ENCODE peak calls at places on chromosomes 2 and 18, in six cellular contexts. One of them, this sample, is unnamed.

GRCh38 chr2:70469961-70470360 is 83.7 kb downstream of the TGFA start:
- DNase-seq in GM13976: no peak
- DNase-seq in CD8-positive, alpha-beta T cell: no peak
- DNase-seq in foreskin fibroblast: no peak
- DNase-seq in ovary: no peak
- DNase-seq in lower leg skin: no peak
- DNase-seq in this sample: no peak

GRCh38 chr2:152465541-152465940 is 130.6 kb downstream of the FMNL2 start:
- DNase-seq in GM13976: no peak
- DNase-seq in CD8-positive, alpha-beta T cell: no peak
- DNase-seq in foreskin fibroblast: peak; percentile 37
- DNase-seq in ovary: no peak
- DNase-seq in lower leg skin: no peak
- DNase-seq in this sample: no peak

GRCh38 chr2:43144265-43144664 is 82.1 kb downstream of the ZFP36L2 start:
- DNase-seq in GM13976: no peak
- DNase-seq in CD8-positive, alpha-beta T cell: no peak
- DNase-seq in foreskin fibroblast: peak; percentile 51
- DNase-seq in ovary: no peak
- DNase-seq in lower leg skin: no peak
- DNase-seq in this sample: no peak

GRCh38 chr2:127541849-127542630 is 6.6 kb downstream of the MYO7B start:
- DNase-seq in GM13976: no peak
- DNase-seq in CD8-positive, alpha-beta T cell: no peak
- DNase-seq in foreskin fibroblast: no peak
- DNase-seq in ovary: peak; percentile 36
- DNase-seq in lower leg skin: no peak
- DNase-seq in this sample: no peak

GRCh38 chr2:136006658-136007057 is 21.2 kb upstream of the DARS1 start:
- DNase-seq in GM13976: no peak
- DNase-seq in CD8-positive, alpha-beta T cell: no peak
- DNase-seq in foreskin fibroblast: peak; percentile 45
- DNase-seq in ovary: no peak
- DNase-seq in lower leg skin: no peak
- DNase-seq in this sample: no peak

GRCh38 chr2:9949239-9949991 is 2.1 kb upstream of the GRHL1 start:
- DNase-seq in GM13976: no peak
- DNase-seq in CD8-positive, alpha-beta T cell: no peak
- DNase-seq in foreskin fibroblast: no peak
- DNase-seq in ovary: no peak
- DNase-seq in lower leg skin: no peak
- DNase-seq in this sample: no peak

GRCh38 chr2:187698374-187699110 is 144.3 kb upstream of the TFPI start:
- DNase-seq in GM13976: no peak
- DNase-seq in CD8-positive, alpha-beta T cell: no peak
- DNase-seq in foreskin fibroblast: no peak
- DNase-seq in ovary: no peak
- DNase-seq in lower leg skin: no peak
- DNase-seq in this sample: no peak

GRCh38 chr2:202039278-202040100 is 5.8 kb downstream of the FZD7 start:
- DNase-seq in GM13976: no peak
- DNase-seq in CD8-positive, alpha-beta T cell: no peak
- DNase-seq in foreskin fibroblast: no peak
- DNase-seq in ovary: no peak
- DNase-seq in lower leg skin: no peak
- DNase-seq in this sample: no peak

GRCh38 chr2:66985901-66986300 is 411.2 kb upstream of the ETAA1 start:
- DNase-seq in GM13976: no peak
- DNase-seq in CD8-positive, alpha-beta T cell: no peak
- DNase-seq in foreskin fibroblast: no peak
- DNase-seq in ovary: no peak
- DNase-seq in lower leg skin: no peak
- DNase-seq in this sample: no peak

GRCh38 chr2:205427112-205427511 is 255.2 kb upstream of the NRP2 start:
- DNase-seq in GM13976: no peak
- DNase-seq in CD8-positive, alpha-beta T cell: no peak
- DNase-seq in foreskin fibroblast: peak; percentile 81
- DNase-seq in ovary: no peak
- DNase-seq in lower leg skin: no peak
- DNase-seq in this sample: no peak

GRCh38 chr18:5885337-5885736 is 10.0 kb downstream of the TMEM200C start:
- DNase-seq in GM13976: no peak
- DNase-seq in CD8-positive, alpha-beta T cell: no peak
- DNase-seq in foreskin fibroblast: no peak
- DNase-seq in ovary: no peak
- DNase-seq in lower leg skin: no peak
- DNase-seq in this sample: no peak

GRCh38 chr2:211564441-211564840 is 974.2 kb downstream of the ERBB4 start:
- DNase-seq in GM13976: no peak
- DNase-seq in CD8-positive, alpha-beta T cell: no peak
- DNase-seq in foreskin fibroblast: no peak
- DNase-seq in ovary: no peak
- DNase-seq in lower leg skin: no peak
- DNase-seq in this sample: no peak

GRCh38 chr2:16900405-16901025 is 234.9 kb upstream of the CYRIA start:
- DNase-seq in GM13976: no peak
- DNase-seq in CD8-positive, alpha-beta T cell: no peak
- DNase-seq in foreskin fibroblast: no peak
- DNase-seq in ovary: no peak
- DNase-seq in lower leg skin: no peak
- DNase-seq in this sample: no peak

GRCh38 chr18:22547807-22548561 is 130.3 kb upstream of the CTAGE1 start:
- DNase-seq in GM13976: no peak
- DNase-seq in CD8-positive, alpha-beta T cell: no peak
- DNase-seq in foreskin fibroblast: peak; percentile 89
- DNase-seq in ovary: no peak
- DNase-seq in lower leg skin: no peak
- DNase-seq in this sample: peak; percentile 82

GRCh38 chr2:151560289-151560688 is 150.6 kb downstream of the RIF1 start:
- DNase-seq in GM13976: no peak
- DNase-seq in CD8-positive, alpha-beta T cell: no peak
- DNase-seq in foreskin fibroblast: peak; percentile 59
- DNase-seq in ovary: no peak
- DNase-seq in lower leg skin: no peak
- DNase-seq in this sample: peak; percentile 15

GRCh38 chr18:31510319-31510718 is 12.3 kb downstream of the DSG2 start:
- DNase-seq in GM13976: no peak
- DNase-seq in CD8-positive, alpha-beta T cell: no peak
- DNase-seq in foreskin fibroblast: no peak
- DNase-seq in ovary: no peak
- DNase-seq in lower leg skin: no peak
- DNase-seq in this sample: no peak

GRCh38 chr2:19886261-19886660 is 15.5 kb downstream of the TTC32 start:
- DNase-seq in GM13976: no peak
- DNase-seq in CD8-positive, alpha-beta T cell: no peak
- DNase-seq in foreskin fibroblast: peak; percentile 45
- DNase-seq in ovary: no peak
- DNase-seq in lower leg skin: no peak
- DNase-seq in this sample: no peak

GRCh38 chr2:235554385-235554784 is 60.5 kb downstream of the AGAP1 start:
- DNase-seq in GM13976: no peak
- DNase-seq in CD8-positive, alpha-beta T cell: no peak
- DNase-seq in foreskin fibroblast: no peak
- DNase-seq in ovary: no peak
- DNase-seq in lower leg skin: no peak
- DNase-seq in this sample: no peak

GRCh38 chr2:11744631-11745394 is 1.6 kb upstream of the LPIN1 start:
- DNase-seq in GM13976: no peak
- DNase-seq in CD8-positive, alpha-beta T cell: no peak
- DNase-seq in foreskin fibroblast: peak; percentile 72
- DNase-seq in ovary: no peak
- DNase-seq in lower leg skin: no peak
- DNase-seq in this sample: no peak

GRCh38 chr2:188978291-188979081 is 4.3 kb downstream of the COL3A1 start:
- DNase-seq in GM13976: peak; percentile 40
- DNase-seq in CD8-positive, alpha-beta T cell: no peak
- DNase-seq in foreskin fibroblast: peak; percentile 83
- DNase-seq in ovary: no peak
- DNase-seq in lower leg skin: peak; percentile 32
- DNase-seq in this sample: peak; percentile 63

GRCh38 chr2:189363559-189363958 is 77.7 kb upstream of the WDR75 start:
- DNase-seq in GM13976: no peak
- DNase-seq in CD8-positive, alpha-beta T cell: no peak
- DNase-seq in foreskin fibroblast: peak; percentile 76
- DNase-seq in ovary: no peak
- DNase-seq in lower leg skin: no peak
- DNase-seq in this sample: peak; percentile 4

GRCh38 chr2:149572102-149572953 is 15.2 kb downstream of the MMADHC start:
- DNase-seq in GM13976: no peak
- DNase-seq in CD8-positive, alpha-beta T cell: no peak
- DNase-seq in foreskin fibroblast: peak; percentile 72
- DNase-seq in ovary: no peak
- DNase-seq in lower leg skin: no peak
- DNase-seq in this sample: no peak

GRCh38 chr2:149577269-149577668 is 10.3 kb downstream of the MMADHC start:
- DNase-seq in GM13976: no peak
- DNase-seq in CD8-positive, alpha-beta T cell: no peak
- DNase-seq in foreskin fibroblast: no peak
- DNase-seq in ovary: no peak
- DNase-seq in lower leg skin: no peak
- DNase-seq in this sample: no peak

GRCh38 chr2:149575277-149575676 is 12.3 kb downstream of the MMADHC start:
- DNase-seq in GM13976: no peak
- DNase-seq in CD8-positive, alpha-beta T cell: no peak
- DNase-seq in foreskin fibroblast: no peak
- DNase-seq in ovary: no peak
- DNase-seq in lower leg skin: no peak
- DNase-seq in this sample: no peak

GRCh38 chr2:149575742-149576141 is 11.8 kb downstream of the MMADHC start:
- DNase-seq in GM13976: no peak
- DNase-seq in CD8-positive, alpha-beta T cell: no peak
- DNase-seq in foreskin fibroblast: no peak
- DNase-seq in ovary: no peak
- DNase-seq in lower leg skin: no peak
- DNase-seq in this sample: no peak

GRCh38 chr2:149573760-149574159 is 13.8 kb downstream of the MMADHC start:
- DNase-seq in GM13976: no peak
- DNase-seq in CD8-positive, alpha-beta T cell: no peak
- DNase-seq in foreskin fibroblast: peak; percentile 31
- DNase-seq in ovary: no peak
- DNase-seq in lower leg skin: no peak
- DNase-seq in this sample: no peak
- TF ChIP-seq CTCF in GM13976: no peak
- TF ChIP-seq CTCF in CD8-positive, alpha-beta T cell: no peak
- TF ChIP-seq CTCF in foreskin fibroblast: peak; percentile 16
- TF ChIP-seq CTCF in ovary: no peak
- TF ChIP-seq CTCF in lower leg skin: no peak
- TF ChIP-seq CTCF in this sample: peak; percentile 34

GRCh38 chr2:142869461-142870106 is 7.9 kb upstream of the KYNU start:
- DNase-seq in GM13976: no peak
- DNase-seq in CD8-positive, alpha-beta T cell: no peak
- DNase-seq in foreskin fibroblast: no peak
- DNase-seq in ovary: no peak
- DNase-seq in lower leg skin: no peak
- DNase-seq in this sample: no peak

GRCh38 chr2:142866426-142866825 is 11.0 kb upstream of the KYNU start:
- DNase-seq in GM13976: no peak
- DNase-seq in CD8-positive, alpha-beta T cell: no peak
- DNase-seq in foreskin fibroblast: no peak
- DNase-seq in ovary: no peak
- DNase-seq in lower leg skin: no peak
- DNase-seq in this sample: no peak

GRCh38 chr2:142868281-142868762 is 9.1 kb upstream of the KYNU start:
- DNase-seq in GM13976: no peak
- DNase-seq in CD8-positive, alpha-beta T cell: no peak
- DNase-seq in foreskin fibroblast: peak; percentile 15
- DNase-seq in ovary: no peak
- DNase-seq in lower leg skin: peak; percentile 85
- DNase-seq in this sample: no peak

GRCh38 chr2:142865924-142866323 is 11.5 kb upstream of the KYNU start:
- DNase-seq in GM13976: peak; percentile 63
- DNase-seq in CD8-positive, alpha-beta T cell: no peak
- DNase-seq in foreskin fibroblast: peak; percentile 26
- DNase-seq in ovary: no peak
- DNase-seq in lower leg skin: no peak
- DNase-seq in this sample: no peak

GRCh38 chr2:142867161-142867560 is 10.3 kb upstream of the KYNU start:
- DNase-seq in GM13976: no peak
- DNase-seq in CD8-positive, alpha-beta T cell: no peak
- DNase-seq in foreskin fibroblast: no peak
- DNase-seq in ovary: no peak
- DNase-seq in lower leg skin: no peak
- DNase-seq in this sample: no peak
- TF ChIP-seq CTCF in GM13976: no peak
- TF ChIP-seq CTCF in CD8-positive, alpha-beta T cell: no peak
- TF ChIP-seq CTCF in foreskin fibroblast: no peak
- TF ChIP-seq CTCF in ovary: no peak
- TF ChIP-seq CTCF in lower leg skin: no peak
- TF ChIP-seq CTCF in this sample: no peak

DNA sequence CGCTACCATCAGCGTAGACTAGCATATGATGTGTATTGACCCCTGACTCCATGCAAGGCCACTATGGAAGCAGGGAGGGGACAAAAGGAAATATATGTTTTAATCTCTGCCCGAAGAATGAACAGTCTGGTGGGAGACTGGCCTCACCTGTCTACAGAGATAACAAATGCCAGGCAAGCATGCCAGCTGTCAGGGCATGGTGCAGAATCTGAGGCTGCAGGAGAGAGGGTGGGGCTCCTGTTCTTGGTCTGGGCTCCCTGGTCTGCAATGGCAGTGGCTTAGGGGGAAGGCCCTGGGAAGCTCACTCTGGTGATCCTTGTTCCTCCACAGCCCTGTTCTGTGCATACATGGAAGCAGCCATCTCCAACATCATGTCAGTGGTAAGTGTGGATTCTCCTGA is 27.5 kb downstream of the SLC14A2 start:
- DNase-seq in GM13976: no peak
- DNase-seq in CD8-positive, alpha-beta T cell: no peak
- DNase-seq in foreskin fibroblast: no peak
- DNase-seq in ovary: no peak
- DNase-seq in lower leg skin: no peak
- DNase-seq in this sample: no peak
- TF ChIP-seq CTCF in GM13976: no peak
- TF ChIP-seq CTCF in CD8-positive, alpha-beta T cell: no peak
- TF ChIP-seq CTCF in foreskin fibroblast: no peak
- TF ChIP-seq CTCF in ovary: no peak
- TF ChIP-seq CTCF in lower leg skin: no peak
- TF ChIP-seq CTCF in this sample: no peak

GRCh38 chr18:8904316-8904715 is 198.2 kb upstream of the NDUFV2 start:
- DNase-seq in GM13976: no peak
- DNase-seq in CD8-positive, alpha-beta T cell: no peak
- DNase-seq in foreskin fibroblast: no peak
- DNase-seq in ovary: no peak
- DNase-seq in lower leg skin: no peak
- DNase-seq in this sample: no peak

GRCh38 chr18:8900552-8900951 is 195.2 kb downstream of the MTCL1 start:
- DNase-seq in GM13976: no peak
- DNase-seq in CD8-positive, alpha-beta T cell: no peak
- DNase-seq in foreskin fibroblast: no peak
- DNase-seq in ovary: no peak
- DNase-seq in lower leg skin: no peak
- DNase-seq in this sample: no peak

GRCh38 chr18:8898990-8899389 is 193.6 kb downstream of the MTCL1 start:
- DNase-seq in GM13976: no peak
- DNase-seq in CD8-positive, alpha-beta T cell: no peak
- DNase-seq in foreskin fibroblast: no peak
- DNase-seq in ovary: no peak
- DNase-seq in lower leg skin: no peak
- DNase-seq in this sample: no peak

GRCh38 chr18:8895987-8896619 is 190.7 kb downstream of the MTCL1 start:
- DNase-seq in GM13976: no peak
- DNase-seq in CD8-positive, alpha-beta T cell: no peak
- DNase-seq in foreskin fibroblast: peak; percentile 96
- DNase-seq in ovary: no peak
- DNase-seq in lower leg skin: no peak
- DNase-seq in this sample: peak; percentile 91

GRCh38 chr18:8901019-8901418 is 195.7 kb downstream of the MTCL1 start:
- DNase-seq in GM13976: no peak
- DNase-seq in CD8-positive, alpha-beta T cell: no peak
- DNase-seq in foreskin fibroblast: no peak
- DNase-seq in ovary: no peak
- DNase-seq in lower leg skin: no peak
- DNase-seq in this sample: no peak
- TF ChIP-seq CTCF in GM13976: no peak
- TF ChIP-seq CTCF in CD8-positive, alpha-beta T cell: no peak
- TF ChIP-seq CTCF in foreskin fibroblast: no peak
- TF ChIP-seq CTCF in ovary: no peak
- TF ChIP-seq CTCF in lower leg skin: no peak
- TF ChIP-seq CTCF in this sample: no peak